ENCODE peak calls at places on chromosomes 7 and 10, in eight cellular contexts. One of them, this sample, is unnamed.

GRCh38 chr10:62046522-62047239 is 145.2 kb downstream of the ARID5B start:
- DNase-seq in heart right ventricle: no peak
- DNase-seq in GM12865: peak
- DNase-seq in OCI-LY7: peak
- DNase-seq in choroid plexus epithelial cell: peak
- DNase-seq in adrenal gland: no peak
- DNase-seq in RWPE1: peak
- DNase-seq in CD8-positive, alpha-beta T cell: no peak
- DNase-seq in this sample: no peak

GRCh38 chr10:132142396-132143161 is 44.2 kb upstream of the DPYSL4 start:
- DNase-seq in GM12865: peak
- DNase-seq in choroid plexus epithelial cell: peak
- DNase-seq in OCI-LY7: peak
- DNase-seq in CD8-positive, alpha-beta T cell: peak
- DNase-seq in heart right ventricle: peak
- DNase-seq in adrenal gland: peak
- DNase-seq in RWPE1: peak
- DNase-seq in this sample: no peak

GRCh38 chr10:35735412-35735811 is 93.3 kb upstream of the FZD8 start:
- DNase-seq in CD8-positive, alpha-beta T cell: no peak
- DNase-seq in RWPE1: peak
- DNase-seq in adrenal gland: no peak
- DNase-seq in OCI-LY7: no peak
- DNase-seq in GM12865: no peak
- DNase-seq in heart right ventricle: no peak
- DNase-seq in choroid plexus epithelial cell: peak
- DNase-seq in this sample: no peak

GRCh38 chr7:154794147-154794780 is 208.7 kb downstream of the PAXIP1 start:
- DNase-seq in heart right ventricle: no peak
- DNase-seq in OCI-LY7: no peak
- DNase-seq in RWPE1: no peak
- DNase-seq in CD8-positive, alpha-beta T cell: no peak
- DNase-seq in choroid plexus epithelial cell: no peak
- DNase-seq in adrenal gland: peak
- DNase-seq in GM12865: peak
- DNase-seq in this sample: no peak

GRCh38 chr7:48296976-48297375 is 125.7 kb downstream of the ABCA13 start:
- DNase-seq in GM12865: no peak
- DNase-seq in heart right ventricle: no peak
- DNase-seq in OCI-LY7: no peak
- DNase-seq in choroid plexus epithelial cell: no peak
- DNase-seq in adrenal gland: no peak
- DNase-seq in RWPE1: no peak
- DNase-seq in CD8-positive, alpha-beta T cell: no peak
- DNase-seq in this sample: no peak

GRCh38 chr10:99538287-99538917 is 5.7 kb downstream of the NKX2-3 start:
- DNase-seq in adrenal gland: no peak
- DNase-seq in GM12865: no peak
- DNase-seq in CD8-positive, alpha-beta T cell: no peak
- DNase-seq in heart right ventricle: no peak
- DNase-seq in choroid plexus epithelial cell: no peak
- DNase-seq in OCI-LY7: no peak
- DNase-seq in RWPE1: no peak
- DNase-seq in this sample: no peak

GRCh38 chr7:4868493-4868892 is 6.7 kb upstream of the PAPOLB start:
- DNase-seq in adrenal gland: no peak
- DNase-seq in heart right ventricle: no peak
- DNase-seq in RWPE1: no peak
- DNase-seq in CD8-positive, alpha-beta T cell: no peak
- DNase-seq in GM12865: no peak
- DNase-seq in choroid plexus epithelial cell: no peak
- DNase-seq in OCI-LY7: no peak
- DNase-seq in this sample: no peak

GRCh38 chr7:131302453-131302852 is 25.2 kb upstream of the MKLN1 start:
- DNase-seq in CD8-positive, alpha-beta T cell: no peak
- DNase-seq in RWPE1: no peak
- DNase-seq in heart right ventricle: no peak
- DNase-seq in adrenal gland: no peak
- DNase-seq in OCI-LY7: no peak
- DNase-seq in choroid plexus epithelial cell: no peak
- DNase-seq in GM12865: no peak
- DNase-seq in this sample: no peak

GRCh38 chr7:4712371-4713182 is 30.5 kb downstream of the FOXK1 start:
- DNase-seq in RWPE1: no peak
- DNase-seq in heart right ventricle: no peak
- DNase-seq in CD8-positive, alpha-beta T cell: no peak
- DNase-seq in OCI-LY7: no peak
- DNase-seq in adrenal gland: no peak
- DNase-seq in choroid plexus epithelial cell: peak
- DNase-seq in GM12865: peak
- DNase-seq in this sample: no peak

GRCh38 chr10:63539994-63540393 is 18.8 kb downstream of the REEP3 start:
- DNase-seq in RWPE1: no peak
- DNase-seq in adrenal gland: no peak
- DNase-seq in OCI-LY7: no peak
- DNase-seq in choroid plexus epithelial cell: no peak
- DNase-seq in heart right ventricle: no peak
- DNase-seq in CD8-positive, alpha-beta T cell: no peak
- DNase-seq in GM12865: no peak
- DNase-seq in this sample: no peak

GRCh38 chr7:36048902-36049240 is 104.2 kb upstream of the EEPD1 start:
- DNase-seq in GM12865: peak
- DNase-seq in CD8-positive, alpha-beta T cell: no peak
- DNase-seq in OCI-LY7: no peak
- DNase-seq in RWPE1: no peak
- DNase-seq in heart right ventricle: no peak
- DNase-seq in choroid plexus epithelial cell: peak
- DNase-seq in adrenal gland: no peak
- DNase-seq in this sample: no peak

GRCh38 chr7:151900591-151901312 is 23.8 kb upstream of the PRKAG2 start:
- DNase-seq in CD8-positive, alpha-beta T cell: no peak
- DNase-seq in GM12865: no peak
- DNase-seq in RWPE1: no peak
- DNase-seq in OCI-LY7: no peak
- DNase-seq in choroid plexus epithelial cell: peak
- DNase-seq in adrenal gland: no peak
- DNase-seq in heart right ventricle: no peak
- DNase-seq in this sample: peak

GRCh38 chr10:34988397-34989067 is 101.6 kb downstream of the CUL2 start:
- DNase-seq in RWPE1: peak
- DNase-seq in GM12865: no peak
- DNase-seq in choroid plexus epithelial cell: no peak
- DNase-seq in CD8-positive, alpha-beta T cell: no peak
- DNase-seq in heart right ventricle: no peak
- DNase-seq in adrenal gland: no peak
- DNase-seq in OCI-LY7: no peak
- DNase-seq in this sample: no peak

GRCh38 chr10:62590305-62590704 is 214.2 kb upstream of the ADO start:
- DNase-seq in GM12865: no peak
- DNase-seq in RWPE1: no peak
- DNase-seq in CD8-positive, alpha-beta T cell: no peak
- DNase-seq in heart right ventricle: no peak
- DNase-seq in choroid plexus epithelial cell: peak
- DNase-seq in OCI-LY7: no peak
- DNase-seq in adrenal gland: no peak
- DNase-seq in this sample: no peak

GRCh38 chr10:78433722-78434535 is 400.3 kb downstream of the RPS24 start:
- DNase-seq in choroid plexus epithelial cell: no peak
- DNase-seq in heart right ventricle: no peak
- DNase-seq in RWPE1: no peak
- DNase-seq in adrenal gland: no peak
- DNase-seq in GM12865: no peak
- DNase-seq in CD8-positive, alpha-beta T cell: no peak
- DNase-seq in OCI-LY7: peak
- DNase-seq in this sample: no peak

GRCh38 chr7:30148951-30149459 is 14.2 kb downstream of the MTURN start:
- DNase-seq in RWPE1: peak
- DNase-seq in CD8-positive, alpha-beta T cell: peak
- DNase-seq in OCI-LY7: peak
- DNase-seq in choroid plexus epithelial cell: no peak
- DNase-seq in heart right ventricle: no peak
- DNase-seq in adrenal gland: no peak
- DNase-seq in GM12865: no peak
- DNase-seq in this sample: no peak

GRCh38 chr10:49015700-49016099 is 76.1 kb upstream of the LRRC18 start:
- DNase-seq in heart right ventricle: no peak
- DNase-seq in adrenal gland: no peak
- DNase-seq in CD8-positive, alpha-beta T cell: no peak
- DNase-seq in RWPE1: no peak
- DNase-seq in choroid plexus epithelial cell: no peak
- DNase-seq in OCI-LY7: no peak
- DNase-seq in GM12865: no peak
- DNase-seq in this sample: no peak

GRCh38 chr10:49011756-49012155 is 72.1 kb upstream of the LRRC18 start:
- DNase-seq in heart right ventricle: no peak
- DNase-seq in RWPE1: no peak
- DNase-seq in GM12865: no peak
- DNase-seq in adrenal gland: no peak
- DNase-seq in OCI-LY7: no peak
- DNase-seq in choroid plexus epithelial cell: no peak
- DNase-seq in CD8-positive, alpha-beta T cell: no peak
- DNase-seq in this sample: no peak

GRCh38 chr10:49010295-49010694 is 70.7 kb upstream of the LRRC18 start:
- DNase-seq in RWPE1: no peak
- DNase-seq in adrenal gland: no peak
- DNase-seq in GM12865: no peak
- DNase-seq in heart right ventricle: no peak
- DNase-seq in OCI-LY7: no peak
- DNase-seq in choroid plexus epithelial cell: no peak
- DNase-seq in CD8-positive, alpha-beta T cell: no peak
- DNase-seq in this sample: no peak

GRCh38 chr10:49010831-49011230 is 71.2 kb upstream of the LRRC18 start:
- DNase-seq in RWPE1: no peak
- DNase-seq in OCI-LY7: no peak
- DNase-seq in heart right ventricle: no peak
- DNase-seq in CD8-positive, alpha-beta T cell: no peak
- DNase-seq in adrenal gland: no peak
- DNase-seq in choroid plexus epithelial cell: no peak
- DNase-seq in GM12865: no peak
- DNase-seq in this sample: no peak

DNA sequence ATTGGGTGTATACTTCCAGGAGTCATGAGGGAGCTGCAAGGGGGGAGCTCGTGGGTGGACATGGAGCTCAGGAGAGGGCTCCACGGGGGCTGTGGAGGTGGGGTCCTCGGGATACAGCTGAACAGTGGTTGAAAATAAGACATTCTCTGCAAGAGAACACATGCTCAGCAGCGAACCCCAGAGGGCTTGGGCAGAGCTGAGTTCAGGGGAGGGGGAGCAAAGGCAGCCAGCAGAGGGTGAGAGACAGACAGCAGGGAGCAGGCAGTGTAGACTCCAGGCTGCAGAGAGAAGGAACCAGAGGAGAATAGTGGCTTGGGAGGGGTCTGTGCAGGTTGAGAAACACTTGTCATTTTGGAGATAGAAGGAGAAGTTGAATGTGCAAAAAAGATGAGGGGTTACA is 73.0 kb upstream of the LRRC18 start:
- DNase-seq in choroid plexus epithelial cell: no peak
- DNase-seq in heart right ventricle: no peak
- DNase-seq in RWPE1: no peak
- DNase-seq in adrenal gland: no peak
- DNase-seq in CD8-positive, alpha-beta T cell: no peak
- DNase-seq in OCI-LY7: peak
- DNase-seq in GM12865: no peak
- DNase-seq in this sample: no peak
- TF ChIP-seq CTCF in choroid plexus epithelial cell: no peak
- TF ChIP-seq CTCF in heart right ventricle: no peak
- TF ChIP-seq CTCF in RWPE1: no peak
- TF ChIP-seq CTCF in adrenal gland: no peak
- TF ChIP-seq CTCF in CD8-positive, alpha-beta T cell: no peak
- TF ChIP-seq CTCF in OCI-LY7: peak
- TF ChIP-seq CTCF in GM12865: no peak
- TF ChIP-seq CTCF in this sample: no peak

GRCh38 chr7:142485617-142486226 is 227.9 kb upstream of the PRSS58 start:
- DNase-seq in heart right ventricle: no peak
- DNase-seq in OCI-LY7: no peak
- DNase-seq in adrenal gland: no peak
- DNase-seq in CD8-positive, alpha-beta T cell: no peak
- DNase-seq in choroid plexus epithelial cell: peak
- DNase-seq in RWPE1: no peak
- DNase-seq in GM12865: peak
- DNase-seq in this sample: no peak
- TF ChIP-seq CTCF in heart right ventricle: peak
- TF ChIP-seq CTCF in OCI-LY7: peak
- TF ChIP-seq CTCF in adrenal gland: no peak
- TF ChIP-seq CTCF in CD8-positive, alpha-beta T cell: no peak
- TF ChIP-seq CTCF in choroid plexus epithelial cell: peak
- TF ChIP-seq CTCF in RWPE1: peak
- TF ChIP-seq CTCF in GM12865: peak
- TF ChIP-seq CTCF in this sample: peak

GRCh38 chr10:28139138-28139537 is 140.3 kb upstream of the ODAD2 start:
- DNase-seq in adrenal gland: no peak
- DNase-seq in heart right ventricle: no peak
- DNase-seq in GM12865: no peak
- DNase-seq in OCI-LY7: no peak
- DNase-seq in choroid plexus epithelial cell: peak
- DNase-seq in CD8-positive, alpha-beta T cell: no peak
- DNase-seq in RWPE1: no peak
- DNase-seq in this sample: no peak

GRCh38 chr10:28137907-28138880 is 139.3 kb upstream of the ODAD2 start:
- DNase-seq in RWPE1: no peak
- DNase-seq in GM12865: no peak
- DNase-seq in choroid plexus epithelial cell: peak
- DNase-seq in adrenal gland: no peak
- DNase-seq in OCI-LY7: no peak
- DNase-seq in CD8-positive, alpha-beta T cell: no peak
- DNase-seq in heart right ventricle: no peak
- DNase-seq in this sample: no peak

GRCh38 chr10:28130267-28130666 is 131.4 kb upstream of the ODAD2 start:
- DNase-seq in adrenal gland: no peak
- DNase-seq in CD8-positive, alpha-beta T cell: no peak
- DNase-seq in GM12865: no peak
- DNase-seq in heart right ventricle: no peak
- DNase-seq in OCI-LY7: no peak
- DNase-seq in RWPE1: peak
- DNase-seq in choroid plexus epithelial cell: peak
- DNase-seq in this sample: no peak

DNA sequence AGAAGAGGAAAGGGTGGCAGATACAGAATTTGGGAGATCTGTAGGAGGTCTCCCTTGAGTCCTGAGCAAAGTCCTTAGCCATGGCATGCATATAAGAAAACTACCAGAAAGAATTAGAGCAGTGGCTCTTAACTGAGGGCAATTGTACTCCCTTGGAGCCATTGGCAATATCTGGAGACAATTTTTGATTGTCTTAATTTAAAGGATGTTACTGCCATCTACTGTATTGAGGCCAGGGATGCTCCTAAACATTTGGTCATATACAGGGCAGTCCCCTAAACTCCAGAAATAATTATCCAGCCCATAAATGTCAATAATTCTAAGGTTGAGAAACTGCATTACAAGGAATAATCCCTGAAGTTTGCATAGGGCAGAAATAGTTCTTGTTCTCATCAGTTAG is 136.4 kb upstream of the ODAD2 start:
- DNase-seq in RWPE1: no peak
- DNase-seq in CD8-positive, alpha-beta T cell: no peak
- DNase-seq in GM12865: no peak
- DNase-seq in adrenal gland: no peak
- DNase-seq in choroid plexus epithelial cell: peak
- DNase-seq in OCI-LY7: no peak
- DNase-seq in heart right ventricle: no peak
- DNase-seq in this sample: no peak
- TF ChIP-seq CTCF in RWPE1: no peak
- TF ChIP-seq CTCF in CD8-positive, alpha-beta T cell: no peak
- TF ChIP-seq CTCF in GM12865: no peak
- TF ChIP-seq CTCF in adrenal gland: no peak
- TF ChIP-seq CTCF in choroid plexus epithelial cell: peak
- TF ChIP-seq CTCF in OCI-LY7: no peak
- TF ChIP-seq CTCF in heart right ventricle: no peak
- TF ChIP-seq CTCF in this sample: peak

GRCh38 chr10:119209736-119210355 is 2.5 kb downstream of the GRK5 start:
- DNase-seq in OCI-LY7: no peak
- DNase-seq in CD8-positive, alpha-beta T cell: no peak
- DNase-seq in RWPE1: no peak
- DNase-seq in adrenal gland: no peak
- DNase-seq in choroid plexus epithelial cell: peak
- DNase-seq in GM12865: no peak
- DNase-seq in heart right ventricle: no peak
- DNase-seq in this sample: no peak
- TF ChIP-seq CTCF in OCI-LY7: peak
- TF ChIP-seq CTCF in CD8-positive, alpha-beta T cell: peak
- TF ChIP-seq CTCF in RWPE1: peak
- TF ChIP-seq CTCF in adrenal gland: no peak
- TF ChIP-seq CTCF in choroid plexus epithelial cell: no peak
- TF ChIP-seq CTCF in GM12865: no peak
- TF ChIP-seq CTCF in heart right ventricle: peak
- TF ChIP-seq CTCF in this sample: no peak